ENCODE peak calls at places on chromosome 3, in nine cellular contexts. T is sigmoid colon, D is breast epithelium, Q is transverse colon, V is Panc1, P is stomach, W is upper lobe of left lung, S is GM23338, O is suprapubic skin. N is an unnamed sample.

GRCh38 chr3:52859686-52860423 is 25.0 kb upstream of the MUSTN1 start:
- DNase-seq in W (no peak), T (no peak), V (no peak), Q (no peak), P (no peak), O (no peak), S (no peak), D (no peak), N (peak; percentile 2)

GRCh38 chr3:143040264-143040879 is 39.0 kb downstream of the U2SURP start:
- DNase-seq in P (no peak), W (no peak), V (no peak), O (no peak), D (no peak), Q (no peak), T (no peak), S (peak; percentile 41), N (no peak)

GRCh38 chr3:153209596-153209995 is 47.6 kb downstream of the RAP2B start:
- DNase-seq in Q (no peak), O (no peak), P (no peak), T (no peak), S (peak; percentile 91), W (no peak), V (no peak), D (no peak), N (peak; percentile 81)

GRCh38 chr3:115698851-115699535 is 75.7 kb downstream of the GAP43 start:
- DNase-seq in W (no peak), S (peak; percentile 93), O (no peak), V (no peak), Q (no peak), P (no peak), T (no peak), D (no peak), N (no peak)

GRCh38 chr3:172280406-172281051 is 167.7 kb downstream of the GHSR start:
- DNase-seq in O (no peak), Q (no peak), V (no peak), P (no peak), T (no peak), D (no peak), W (no peak), S (no peak), N (no peak)

GRCh38 chr3:72413228-72413627 is 435.0 kb downstream of the SHQ1 start:
- DNase-seq in V (no peak), T (no peak), D (no peak), P (no peak), W (no peak), Q (no peak), S (no peak), O (no peak), N (no peak)

GRCh38 chr3:57587946-57588345 is 9.2 kb downstream of the ARF4 start:
- DNase-seq in V (no peak), Q (no peak), T (no peak), W (no peak), O (no peak), S (no peak), D (no peak), P (no peak), N (no peak)

GRCh38 chr3:111979689-111980025 is 831 bp downstream of the ABHD10 start:
- DNase-seq in Q (no peak), D (no peak), V (no peak), W (no peak), O (no peak), S (no peak), T (no peak), P (no peak), N (no peak)

GRCh38 chr3:186097317-186097662 is 11.6 kb downstream of the ETV5 start:
- DNase-seq in D (no peak), S (no peak), O (no peak), V (no peak), W (no peak), T (no peak), Q (no peak), P (no peak), N (no peak)
- H3K27ac ChIP-seq in D (no peak overlapping the region), S (peak overlapping the region; percentile 78), O (peak overlapping the region; percentile 54), V (peak overlapping the region; percentile 65), W (no peak overlapping the region), T (no peak overlapping the region), Q (no peak overlapping the region), P (peak overlapping the region; percentile 65), N (peak overlapping the region; percentile 33)

GRCh38 chr3:129027544-129027880 is 26.4 kb downstream of the EFCC1 start:
- DNase-seq in S (no peak), T (no peak), P (no peak), V (no peak), O (no peak), D (no peak), Q (no peak), W (no peak), N (no peak)

GRCh38 chr3:129028866-129029265 is 27.8 kb downstream of the EFCC1 start:
- DNase-seq in V (no peak), Q (no peak), T (no peak), S (no peak), D (no peak), O (no peak), P (no peak), W (no peak), N (no peak)

GRCh38 chr3:129025691-129026435 is 24.8 kb downstream of the EFCC1 start:
- DNase-seq in W (peak; percentile 62), O (peak; percentile 70), Q (peak; percentile 40), V (no peak), D (no peak), T (peak; percentile 89), S (no peak), P (no peak), N (no peak)

GRCh38 chr3:129025108-129025507 is 24.0 kb downstream of the EFCC1 start:
- DNase-seq in T (peak; percentile 59), S (no peak), O (peak; percentile 51), P (no peak), Q (no peak), D (no peak), W (no peak), V (no peak), N (peak; percentile 67)

GRCh38 chr3:129026728-129027543 is 25.8 kb downstream of the EFCC1 start:
- DNase-seq in V (peak; percentile 52), W (peak; percentile 96), D (peak; percentile 86), P (peak; percentile 94), Q (peak; percentile 94), S (peak; percentile 93), T (peak; percentile 95), O (peak; percentile 92), N (peak; percentile 98)
- TF ChIP-seq POLR2AphosphoS5 in V (peak; percentile 56), W (peak; percentile 76), D (no peak), P (peak; percentile 91), Q (peak; percentile 88), S (peak; percentile 82), T (peak; percentile 68), O (no peak), N (peak; percentile 92)

DNA sequence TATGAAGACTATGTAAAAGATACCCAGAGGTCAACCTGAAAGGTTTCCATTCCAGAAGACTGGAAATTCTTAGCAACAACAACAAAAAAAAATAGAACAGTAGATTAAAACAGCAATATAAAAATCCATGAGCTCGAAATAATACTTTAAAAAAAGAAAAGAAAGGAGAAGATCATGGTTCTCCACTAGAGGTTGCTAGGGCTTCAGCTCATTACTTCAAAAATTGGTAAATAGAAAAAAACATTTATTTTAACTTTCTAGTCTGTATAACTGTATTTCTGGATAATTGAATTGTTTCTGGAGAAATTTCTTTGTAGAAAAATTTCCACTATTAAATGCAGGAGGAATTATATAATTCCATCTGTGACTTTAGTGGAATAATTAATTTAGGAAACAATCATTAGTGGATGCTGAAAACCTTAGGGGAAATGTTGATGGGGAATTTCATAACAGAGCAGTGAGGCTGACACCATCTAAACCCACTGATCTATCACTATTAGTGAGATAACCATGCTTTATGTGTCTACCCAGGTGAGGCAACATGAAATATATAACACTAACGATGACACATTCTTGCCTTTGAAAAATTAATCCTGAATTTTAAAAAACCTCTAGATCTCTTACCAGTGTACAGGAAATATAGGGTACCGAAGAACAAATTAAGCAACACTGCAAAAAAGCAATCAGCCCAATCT is 62.5 kb upstream of the SNRK start:
- DNase-seq in T (no peak), Q (no peak), S (no peak), V (no peak), O (no peak), D (no peak), W (no peak), P (no peak), N (no peak)
- TF ChIP-seq CTCF in T (no peak), Q (peak; percentile 18), S (no peak), V (peak; percentile 16), O (no peak), D (no peak), W (no peak), P (no peak), N (peak; percentile 43)

DNA sequence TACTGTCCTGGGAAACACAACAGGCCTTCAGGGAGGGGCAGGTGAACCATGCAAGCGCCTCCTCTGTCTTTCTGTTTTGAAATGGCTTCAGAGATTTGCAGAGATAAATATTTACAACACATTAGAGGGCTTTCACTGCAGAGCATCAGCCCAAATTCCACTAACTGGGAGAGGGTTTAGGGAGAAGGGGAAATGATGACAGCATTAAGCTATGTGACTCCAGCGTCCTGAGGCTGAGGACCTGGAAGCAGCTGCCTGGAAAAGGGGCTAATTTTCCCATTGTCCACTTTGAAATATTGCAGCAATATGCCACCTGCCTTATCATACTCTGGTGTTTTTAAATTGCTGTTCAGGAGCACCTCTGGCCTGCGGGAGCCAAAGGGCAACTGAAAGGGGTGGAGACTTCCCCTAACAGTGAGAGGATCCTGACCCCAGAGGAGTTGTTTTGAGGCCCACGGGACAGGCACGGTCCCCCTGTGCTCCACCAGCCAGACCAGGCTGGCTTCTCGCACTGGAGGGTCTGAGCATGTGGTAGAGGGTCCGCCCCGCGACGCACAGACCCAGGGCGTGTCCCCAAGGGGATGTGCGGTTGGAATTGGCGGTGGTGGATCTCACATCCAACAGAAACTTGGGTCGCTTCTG is 110.6 kb downstream of the XXYLT1 start:
- DNase-seq in S (no peak), P (no peak), T (no peak), V (no peak), O (no peak), D (no peak), Q (no peak), W (peak; percentile 49), N (no peak)
- H3K27ac ChIP-seq in S (peak overlapping the region; percentile 6), P (peak overlapping the region; percentile 82), T (peak overlapping the region; percentile 75), V (no peak overlapping the region), O (peak overlapping the region; percentile 62), D (peak overlapping the region; percentile 61), Q (peak overlapping the region; percentile 81), W (peak overlapping the region; percentile 62), N (peak overlapping the region; percentile 78)

GRCh38 chr3:120420855-120421570 is 29.8 kb downstream of the FSTL1 start:
- DNase-seq in W (no peak), V (no peak), P (no peak), T (peak; percentile 85), D (no peak), O (no peak), S (no peak), Q (no peak), N (no peak)
- TF ChIP-seq POLR2AphosphoS5 in W (no peak), V (no peak), P (peak; percentile 50), T (peak; percentile 84), D (no peak), O (no peak), S (no peak), Q (peak; percentile 76), N (no peak)

GRCh38 chr3:21017115-21017852 is 733.7 kb downstream of the ZNF385D start:
- DNase-seq in Q (no peak), O (no peak), P (no peak), S (peak; percentile 69), T (no peak), D (no peak), V (no peak), W (no peak), N (no peak)
- TF ChIP-seq CTCF in Q (no peak), O (no peak), P (no peak), S (peak; percentile 71), T (no peak), D (no peak), V (no peak), W (no peak), N (no peak)

GRCh38 chr3:173398111-173398479 is 551 bp downstream of the NLGN1 start:
- DNase-seq in D (no peak), V (no peak), T (no peak), W (no peak), S (peak; percentile 59), Q (no peak), O (no peak), P (no peak), N (no peak)
- H3K27ac ChIP-seq in D (peak overlapping the region; percentile 68), V (no peak overlapping the region), T (peak overlapping the region; percentile 90), W (peak overlapping the region; percentile 0), S (no peak overlapping the region), Q (peak overlapping the region; percentile 85), O (peak overlapping the region; percentile 80), P (peak overlapping the region; percentile 83), N (no peak overlapping the region)